ENCODE peak calls at places on chromosomes 6 and 20, in seven cellular contexts. Y, I, C, D, Z, H and N are unnamed samples.

GRCh38 chr6:106163966-106164877 is 78.1 kb downstream of the PRDM1 start:
- DNase-seq in I (no peak), C (peak), D (no peak), H (peak), Y (no peak), Z (no peak), N (no peak)

GRCh38 chr20:32559753-32560380 is 25.3 kb downstream of the NOL4L start:
- DNase-seq in D (no peak), C (peak), I (no peak), Z (no peak), Y (no peak), H (no peak), N (no peak)

GRCh38 chr20:54113553-54113952 is 43.2 kb upstream of the BCAS1 start:
- DNase-seq in D (no peak), Y (no peak), H (no peak), Z (no peak), I (no peak), C (no peak), N (no peak)

GRCh38 chr6:119166024-119166782 is 87.7 kb upstream of the FAM184A start:
- DNase-seq in H (no peak), Y (no peak), C (no peak), Z (no peak), I (no peak), D (no peak), N (no peak)

GRCh38 chr6:144066745-144067484 is 28.5 kb downstream of the SF3B5 start:
- DNase-seq in Z (no peak), C (no peak), H (no peak), Y (no peak), I (no peak), D (no peak), N (no peak)

GRCh38 chr6:30112402-30113376 is at the start of gene TRIM31:
- DNase-seq in C (no peak), I (no peak), Y (no peak), H (no peak), D (no peak), Z (no peak), N (no peak)

GRCh38 chr20:42907730-42908129 is 282.0 kb downstream of the PTPRT start:
- DNase-seq in Y (no peak), I (no peak), Z (no peak), C (no peak), H (no peak), D (no peak), N (no peak)

GRCh38 chr6:8194499-8194898 is 92.2 kb upstream of the EEF1E1 start:
- DNase-seq in I (no peak), Y (no peak), D (no peak), C (no peak), H (no peak), Z (no peak), N (no peak)

GRCh38 chr6:33771342-33772113 is 17.4 kb downstream of the LEMD2 start:
- DNase-seq in Z (peak), C (peak), D (peak), I (peak), H (peak), Y (peak), N (peak)

GRCh38 chr6:87590989-87591388 is 1.1 kb downstream of the ORC3 start:
- DNase-seq in I (no peak), Z (no peak), H (no peak), Y (no peak), C (peak), D (no peak), N (no peak)

GRCh38 chr20:61662226-61662945 is 403.3 kb downstream of the TAF4 start:
- DNase-seq in Z (no peak), C (no peak), Y (no peak), D (peak), I (peak), H (no peak), N (no peak)

GRCh38 chr6:100301731-100302130 is 163.0 kb downstream of the SIM1 start:
- DNase-seq in Y (no peak), I (no peak), Z (no peak), D (no peak), C (no peak), H (no peak), N (no peak)

GRCh38 chr6:170082067-170082466 is 208.8 kb downstream of the DLL1 start:
- DNase-seq in C (no peak), I (peak), D (no peak), Z (no peak), Y (no peak), H (no peak), N (no peak)

GRCh38 chr6:166952567-166953464 is 3.5 kb downstream of the RNASET2 start:
- DNase-seq in I (no peak), D (no peak), C (no peak), H (no peak), Z (no peak), Y (no peak), N (no peak)

GRCh38 chr6:81204741-81205140 is 547.7 kb downstream of the TENT5A start:
- DNase-seq in C (peak), H (no peak), Z (no peak), D (no peak), Y (peak), I (no peak), N (no peak)

GRCh38 chr20:62777528-62777830 is 18.8 kb upstream of the MRGBP start:
- DNase-seq in Y (no peak), D (no peak), C (no peak), I (no peak), H (no peak), Z (no peak), N (no peak)

GRCh38 chr6:48985025-48985424 is 478.0 kb downstream of the MMUT start:
- DNase-seq in C (peak), Z (no peak), D (no peak), H (peak), I (no peak), Y (no peak), N (no peak)

GRCh38 chr6:47669684-47670515 is 28.5 kb upstream of the ADGRF4 start:
- DNase-seq in H (no peak), C (peak), I (no peak), Y (no peak), Z (no peak), D (peak), N (no peak)

GRCh38 chr20:5621305-5621704 is 128.9 kb upstream of the SHLD1 start:
- DNase-seq in D (no peak), Z (no peak), Y (no peak), I (no peak), H (no peak), C (peak), N (peak)

GRCh38 chr20:19760371-19760721 is 2.3 kb downstream of the RIN2 start:
- DNase-seq in Y (no peak), Z (no peak), C (no peak), H (no peak), I (no peak), D (no peak), N (no peak)
- TF ChIP-seq CTCF in Y (no peak), Z (no peak), C (no peak), H (no peak), I (no peak), D (no peak), N (no peak)

GRCh38 chr20:23049201-23049932 is at the start of gene THBD:
- DNase-seq in I (peak), Z (no peak), D (peak), Y (no peak), C (peak), H (no peak), N (no peak)

GRCh38 chr20:23047738-23048214 is 1.7 kb downstream of the THBD start:
- DNase-seq in H (no peak), I (no peak), Y (no peak), C (no peak), Z (no peak), D (peak), N (no peak)

GRCh38 chr20:23047001-23047737 is 2.3 kb downstream of the THBD start:
- DNase-seq in D (no peak), Z (no peak), I (no peak), C (no peak), Y (no peak), H (no peak), N (no peak)

GRCh38 chr20:23049933-23050838 is 714 bp upstream of the THBD start:
- DNase-seq in C (no peak), H (no peak), Z (no peak), I (peak), D (peak), Y (no peak), N (peak)

DNA sequence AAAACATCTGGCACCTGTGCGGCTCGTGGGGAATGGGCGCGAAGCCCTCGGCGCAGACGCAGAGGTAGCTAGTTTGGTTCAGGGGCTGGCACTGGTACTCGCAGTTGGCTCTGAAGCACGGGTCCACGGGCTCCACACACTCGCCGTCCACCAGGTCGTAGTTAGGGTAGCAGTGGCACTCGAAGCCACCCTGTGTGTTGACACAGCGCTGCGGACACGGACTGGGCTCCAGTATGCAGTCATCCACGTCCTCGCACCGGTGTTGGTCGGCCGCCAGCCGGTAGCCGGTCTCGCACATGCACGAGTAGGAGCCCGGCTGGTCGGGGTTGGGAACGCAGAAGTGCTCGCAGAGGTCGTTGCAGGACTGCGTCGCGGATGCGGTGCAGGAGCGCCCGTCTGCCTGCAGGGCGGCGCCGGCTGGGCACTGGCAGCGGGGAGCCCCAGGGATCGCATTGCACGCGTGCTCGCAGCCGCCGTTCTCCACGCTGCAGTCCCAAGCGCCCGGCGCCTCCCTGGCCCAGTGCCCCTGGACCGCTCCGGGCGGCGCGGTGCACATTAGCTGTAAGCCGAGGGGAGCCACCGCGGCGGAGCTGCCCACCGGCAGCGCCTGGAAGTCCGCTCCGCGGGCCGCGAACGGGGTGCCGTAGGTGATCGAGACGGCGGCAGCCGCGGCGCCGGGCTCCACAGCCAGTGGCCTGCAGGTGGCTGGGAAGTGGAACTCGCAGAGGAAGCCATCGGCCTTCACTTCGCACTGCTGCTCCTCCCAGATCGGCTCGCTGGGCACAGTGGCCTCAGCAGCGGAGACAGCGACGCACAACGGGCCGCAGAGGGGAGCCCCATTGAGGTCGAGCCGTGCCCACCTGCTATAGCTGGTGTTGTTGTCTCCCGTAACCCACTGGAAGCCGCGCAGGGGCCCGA is 930 bp downstream of the THBD start:
- DNase-seq in H (no peak), C (peak), Y (no peak), Z (no peak), D (peak), I (peak), N (no peak)
- TF ChIP-seq CTCF in H (peak), C (peak), Y (peak), Z (no peak), D (no peak), I (peak), N (peak)

GRCh38 chr20:25197870-25198190 is 2.3 kb downstream of the ENTPD6 start:
- DNase-seq in D (no peak), H (no peak), Z (no peak), Y (no peak), C (no peak), I (no peak), N (no peak)

GRCh38 chr20:25198663-25199363 is 3.3 kb downstream of the ENTPD6 start:
- DNase-seq in I (no peak), Z (no peak), Y (no peak), H (no peak), C (peak), D (no peak), N (no peak)

GRCh38 chr20:25196701-25197120 is 1.2 kb downstream of the ENTPD6 start:
- DNase-seq in I (no peak), Y (no peak), D (no peak), H (no peak), Z (no peak), C (no peak), N (no peak)

GRCh38 chr20:25195962-25196700 is 619 bp downstream of the ENTPD6 start:
- DNase-seq in Y (peak), Z (no peak), D (peak), H (no peak), C (no peak), I (no peak), N (peak)

GRCh38 chr20:25197173-25197869 is 1.8 kb downstream of the ENTPD6 start:
- DNase-seq in H (no peak), Y (no peak), Z (peak), C (no peak), D (no peak), I (no peak), N (no peak)
- TF ChIP-seq CTCF in H (no peak), Y (no peak), Z (no peak), C (no peak), D (no peak), I (no peak), N (no peak)

GRCh38 chr20:37011147-37011546 is 59.6 kb upstream of the SAMHD1 start:
- DNase-seq in D (no peak), H (no peak), C (no peak), Z (no peak), I (no peak), Y (no peak), N (no peak)

GRCh38 chr20:37007898-37008649 is 56.6 kb upstream of the SAMHD1 start:
- DNase-seq in D (no peak), Z (peak), H (no peak), Y (no peak), C (peak), I (no peak), N (no peak)
- TF ChIP-seq CTCF in D (no peak), Z (peak), H (peak), Y (no peak), C (peak), I (peak), N (no peak)

DNA sequence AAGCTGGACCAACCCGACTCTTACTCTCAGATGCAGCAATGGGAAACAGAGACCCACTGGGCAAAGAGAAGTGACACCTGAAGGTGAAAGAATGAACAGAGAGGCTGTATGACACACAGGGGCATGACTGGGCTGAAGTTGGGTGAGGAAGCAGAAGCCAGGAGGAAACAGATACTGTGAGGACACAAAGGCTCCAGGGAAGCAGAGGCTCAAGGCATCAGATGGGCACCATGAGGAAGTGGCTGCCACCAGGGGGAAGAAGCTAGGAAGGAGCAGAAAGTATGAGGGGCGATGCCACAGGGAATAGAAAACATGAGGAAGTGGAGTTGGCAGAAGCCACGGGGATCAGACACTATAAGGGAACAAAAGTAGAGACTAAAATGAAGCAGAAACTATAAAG is 30.9 kb upstream of the OCSTAMP start:
- DNase-seq in H (no peak), D (no peak), C (no peak), Y (no peak), Z (no peak), I (no peak), N (no peak)
- TF ChIP-seq CTCF in H (no peak), D (no peak), C (no peak), Y (peak), Z (no peak), I (no peak), N (no peak)

GRCh38 chr20:4227085-4227821 is 211.9 kb upstream of the RNF24 start:
- DNase-seq in Z (no peak), C (peak), Y (no peak), H (no peak), D (peak), I (no peak), N (no peak)
- TF ChIP-seq CTCF in Z (no peak), C (peak), Y (peak), H (peak), D (peak), I (peak), N (no peak)